ENCODE peak calls at places on chromosome 20, in seven cellular contexts. One of them, this sample, is unnamed.

GRCh38 chr20:50121858-50122271 is 8.9 kb upstream of the UBE2V1 start:
- DNase-seq in colonic mucosa: no peak
- DNase-seq in fibroblast of lung: peak; percentile 58
- DNase-seq in naive thymus-derived CD4-positive, alpha-beta T cell: no peak
- DNase-seq in tibial nerve: no peak
- DNase-seq in CD8-positive, alpha-beta T cell: no peak
- DNase-seq in CD8-positive, alpha-beta memory T cell: no peak
- DNase-seq in this sample: no peak

GRCh38 chr20:32356935-32357868 is 929 bp upstream of the ASXL1 start:
- DNase-seq in CD8-positive, alpha-beta T cell: no peak
- DNase-seq in tibial nerve: peak; percentile 30
- DNase-seq in colonic mucosa: peak; percentile 56
- DNase-seq in fibroblast of lung: peak; percentile 66
- DNase-seq in CD8-positive, alpha-beta memory T cell: no peak
- DNase-seq in naive thymus-derived CD4-positive, alpha-beta T cell: no peak
- DNase-seq in this sample: peak; percentile 39

GRCh38 chr20:63129991-63130653 is 85.8 kb downstream of the YTHDF1 start:
- DNase-seq in fibroblast of lung: no peak
- DNase-seq in naive thymus-derived CD4-positive, alpha-beta T cell: no peak
- DNase-seq in CD8-positive, alpha-beta T cell: no peak
- DNase-seq in CD8-positive, alpha-beta memory T cell: no peak
- DNase-seq in colonic mucosa: no peak
- DNase-seq in tibial nerve: no peak
- DNase-seq in this sample: peak; percentile 19

GRCh38 chr20:17995967-17996819 is 27.4 kb downstream of the MGME1 start:
- DNase-seq in CD8-positive, alpha-beta memory T cell: peak; percentile 56
- DNase-seq in tibial nerve: peak; percentile 68
- DNase-seq in colonic mucosa: peak; percentile 60
- DNase-seq in fibroblast of lung: peak; percentile 62
- DNase-seq in naive thymus-derived CD4-positive, alpha-beta T cell: peak; percentile 68
- DNase-seq in CD8-positive, alpha-beta T cell: peak; percentile 26
- DNase-seq in this sample: no peak

GRCh38 chr20:37364927-37365272 is 19.0 kb downstream of the SRC start:
- DNase-seq in naive thymus-derived CD4-positive, alpha-beta T cell: no peak
- DNase-seq in fibroblast of lung: no peak
- DNase-seq in CD8-positive, alpha-beta T cell: no peak
- DNase-seq in CD8-positive, alpha-beta memory T cell: no peak
- DNase-seq in tibial nerve: no peak
- DNase-seq in colonic mucosa: no peak
- DNase-seq in this sample: peak; percentile 22

GRCh38 chr20:1263853-1264252 is 2.2 kb upstream of the SNPH start:
- DNase-seq in colonic mucosa: no peak
- DNase-seq in CD8-positive, alpha-beta memory T cell: no peak
- DNase-seq in naive thymus-derived CD4-positive, alpha-beta T cell: no peak
- DNase-seq in CD8-positive, alpha-beta T cell: no peak
- DNase-seq in fibroblast of lung: peak; percentile 27
- DNase-seq in tibial nerve: no peak
- DNase-seq in this sample: no peak

GRCh38 chr20:60215786-60216730 is 257.8 kb downstream of the CDH26 start:
- DNase-seq in tibial nerve: no peak
- DNase-seq in colonic mucosa: no peak
- DNase-seq in fibroblast of lung: no peak
- DNase-seq in naive thymus-derived CD4-positive, alpha-beta T cell: no peak
- DNase-seq in CD8-positive, alpha-beta memory T cell: no peak
- DNase-seq in CD8-positive, alpha-beta T cell: no peak
- DNase-seq in this sample: no peak

GRCh38 chr20:9301129-9302072 is 213.0 kb upstream of the LAMP5 start:
- DNase-seq in naive thymus-derived CD4-positive, alpha-beta T cell: no peak
- DNase-seq in colonic mucosa: peak; percentile 68
- DNase-seq in CD8-positive, alpha-beta memory T cell: no peak
- DNase-seq in CD8-positive, alpha-beta T cell: no peak
- DNase-seq in fibroblast of lung: peak; percentile 77
- DNase-seq in tibial nerve: peak; percentile 21
- DNase-seq in this sample: no peak

GRCh38 chr20:39249798-39250197 is 287.7 kb downstream of the DHX35 start:
- DNase-seq in CD8-positive, alpha-beta memory T cell: no peak
- DNase-seq in fibroblast of lung: no peak
- DNase-seq in CD8-positive, alpha-beta T cell: no peak
- DNase-seq in naive thymus-derived CD4-positive, alpha-beta T cell: no peak
- DNase-seq in tibial nerve: no peak
- DNase-seq in colonic mucosa: no peak
- DNase-seq in this sample: no peak

GRCh38 chr20:20772492-20773047 is 60.1 kb upstream of the RALGAPA2 start:
- DNase-seq in CD8-positive, alpha-beta T cell: no peak
- DNase-seq in colonic mucosa: no peak
- DNase-seq in CD8-positive, alpha-beta memory T cell: no peak
- DNase-seq in tibial nerve: no peak
- DNase-seq in naive thymus-derived CD4-positive, alpha-beta T cell: no peak
- DNase-seq in fibroblast of lung: no peak
- DNase-seq in this sample: no peak

GRCh38 chr20:58019027-58019849 is 209.2 kb downstream of the ANKRD60 start:
- DNase-seq in naive thymus-derived CD4-positive, alpha-beta T cell: no peak
- DNase-seq in fibroblast of lung: peak; percentile 95
- DNase-seq in colonic mucosa: peak; percentile 16
- DNase-seq in CD8-positive, alpha-beta memory T cell: no peak
- DNase-seq in tibial nerve: no peak
- DNase-seq in CD8-positive, alpha-beta T cell: no peak
- DNase-seq in this sample: no peak

GRCh38 chr20:53623454-53624206 is 30.0 kb upstream of the ZNF217 start:
- DNase-seq in tibial nerve: peak; percentile 76
- DNase-seq in CD8-positive, alpha-beta T cell: peak; percentile 35
- DNase-seq in CD8-positive, alpha-beta memory T cell: no peak
- DNase-seq in colonic mucosa: peak; percentile 84
- DNase-seq in fibroblast of lung: peak; percentile 76
- DNase-seq in naive thymus-derived CD4-positive, alpha-beta T cell: peak; percentile 31
- DNase-seq in this sample: peak; percentile 75

DNA sequence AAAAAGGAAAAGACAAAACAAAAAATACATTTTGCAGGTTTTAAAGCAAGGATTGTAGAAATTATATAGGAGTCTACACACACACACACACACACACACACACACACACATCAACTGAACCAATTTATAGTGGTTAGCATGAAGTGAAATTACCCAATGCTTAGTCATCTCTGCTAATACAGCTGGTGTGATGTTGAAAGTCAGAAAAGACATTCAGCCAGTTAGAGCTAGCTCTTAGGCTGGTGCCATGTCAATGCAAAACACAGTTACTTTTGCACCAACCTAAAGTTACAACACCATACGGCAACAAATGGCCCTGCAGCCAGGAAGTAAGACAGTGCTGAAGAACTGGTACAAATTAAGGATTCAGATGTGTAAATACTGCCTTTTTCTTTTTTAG is 15.2 kb downstream of the FAM210B start:
- DNase-seq in CD8-positive, alpha-beta memory T cell: no peak
- DNase-seq in fibroblast of lung: peak; percentile 91
- DNase-seq in tibial nerve: no peak
- DNase-seq in CD8-positive, alpha-beta T cell: no peak
- DNase-seq in colonic mucosa: no peak
- DNase-seq in naive thymus-derived CD4-positive, alpha-beta T cell: no peak
- DNase-seq in this sample: no peak
- H3K36me3 ChIP-seq in CD8-positive, alpha-beta memory T cell: no peaks in the 10 kb centered on the region
- H3K36me3 ChIP-seq in fibroblast of lung: peaks cover 9% of the 10 kb centered on the region
- H3K36me3 ChIP-seq in tibial nerve: peaks cover 15% of the 10 kb centered on the region
- H3K36me3 ChIP-seq in CD8-positive, alpha-beta T cell: no peaks in the 10 kb centered on the region
- H3K36me3 ChIP-seq in colonic mucosa: no peaks in the 10 kb centered on the region
- H3K36me3 ChIP-seq in naive thymus-derived CD4-positive, alpha-beta T cell: no peaks in the 10 kb centered on the region
- H3K36me3 ChIP-seq in this sample: no peaks in the 10 kb centered on the region

DNA sequence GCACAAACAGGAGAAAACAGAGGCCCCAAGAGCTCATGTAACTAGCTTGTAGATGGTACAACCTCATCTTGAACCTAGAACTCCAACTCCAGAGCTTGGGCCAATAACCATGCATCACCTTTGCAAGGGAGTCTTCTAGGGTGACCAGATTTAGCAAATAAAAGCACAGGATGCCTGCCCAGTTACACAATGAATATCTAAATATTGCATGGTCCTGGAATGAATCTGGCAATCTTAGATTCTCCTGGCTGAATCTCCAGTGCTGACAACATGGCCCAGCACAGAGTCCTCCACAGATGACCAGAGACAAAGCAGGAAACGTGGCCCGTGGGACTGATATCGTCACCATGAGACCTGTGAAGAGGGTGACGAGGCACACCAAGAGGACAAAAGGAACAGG is 494.1 kb downstream of the PREX1 start:
- DNase-seq in colonic mucosa: no peak
- DNase-seq in tibial nerve: no peak
- DNase-seq in CD8-positive, alpha-beta T cell: no peak
- DNase-seq in CD8-positive, alpha-beta memory T cell: no peak
- DNase-seq in fibroblast of lung: no peak
- DNase-seq in naive thymus-derived CD4-positive, alpha-beta T cell: no peak
- DNase-seq in this sample: no peak
- H3K4me3 ChIP-seq in colonic mucosa: no peak overlapping the region
- H3K4me3 ChIP-seq in tibial nerve: no peak overlapping the region
- H3K4me3 ChIP-seq in CD8-positive, alpha-beta T cell: no peak overlapping the region
- H3K4me3 ChIP-seq in CD8-positive, alpha-beta memory T cell: no peak overlapping the region
- H3K4me3 ChIP-seq in fibroblast of lung: no peak overlapping the region
- H3K4me3 ChIP-seq in naive thymus-derived CD4-positive, alpha-beta T cell: no peak overlapping the region
- H3K4me3 ChIP-seq in this sample: no peak overlapping the region

GRCh38 chr20:3041818-3042504 is 1.5 kb upstream of the GNRH2 start:
- DNase-seq in fibroblast of lung: peak; percentile 6
- DNase-seq in tibial nerve: no peak
- DNase-seq in CD8-positive, alpha-beta memory T cell: no peak
- DNase-seq in CD8-positive, alpha-beta T cell: no peak
- DNase-seq in colonic mucosa: no peak
- DNase-seq in naive thymus-derived CD4-positive, alpha-beta T cell: no peak
- DNase-seq in this sample: peak; percentile 38

GRCh38 chr20:3040086-3040485 is 3.3 kb upstream of the GNRH2 start:
- DNase-seq in CD8-positive, alpha-beta memory T cell: no peak
- DNase-seq in colonic mucosa: no peak
- DNase-seq in fibroblast of lung: no peak
- DNase-seq in tibial nerve: no peak
- DNase-seq in CD8-positive, alpha-beta T cell: no peak
- DNase-seq in naive thymus-derived CD4-positive, alpha-beta T cell: no peak
- DNase-seq in this sample: no peak

GRCh38 chr20:3037654-3038053 is 5.8 kb upstream of the GNRH2 start:
- DNase-seq in CD8-positive, alpha-beta memory T cell: no peak
- DNase-seq in naive thymus-derived CD4-positive, alpha-beta T cell: no peak
- DNase-seq in fibroblast of lung: no peak
- DNase-seq in colonic mucosa: no peak
- DNase-seq in CD8-positive, alpha-beta T cell: no peak
- DNase-seq in tibial nerve: no peak
- DNase-seq in this sample: no peak

GRCh38 chr20:3038454-3038853 is 5.0 kb upstream of the GNRH2 start:
- DNase-seq in colonic mucosa: no peak
- DNase-seq in fibroblast of lung: no peak
- DNase-seq in tibial nerve: no peak
- DNase-seq in naive thymus-derived CD4-positive, alpha-beta T cell: no peak
- DNase-seq in CD8-positive, alpha-beta T cell: no peak
- DNase-seq in CD8-positive, alpha-beta memory T cell: no peak
- DNase-seq in this sample: no peak

DNA sequence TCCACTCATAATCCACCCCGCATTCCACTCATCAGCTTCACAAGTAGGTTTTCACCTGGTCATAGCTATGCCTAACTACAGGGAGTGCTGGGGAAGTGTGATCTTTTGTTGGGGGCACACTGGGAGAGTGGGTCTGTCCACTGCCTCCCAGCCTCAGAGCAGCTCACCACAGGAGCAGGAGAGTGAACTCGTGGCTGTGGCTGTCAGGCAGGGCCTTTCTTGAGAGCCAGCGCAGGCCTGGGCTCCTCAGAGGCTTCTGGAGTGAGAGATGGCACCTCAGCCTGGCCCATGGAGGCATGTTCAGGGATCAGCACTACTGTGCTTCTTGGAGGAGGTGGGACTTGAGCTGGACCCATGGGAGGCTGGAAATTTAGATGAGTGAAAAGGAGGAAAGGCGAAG is 4.0 kb upstream of the GNRH2 start:
- DNase-seq in CD8-positive, alpha-beta T cell: no peak
- DNase-seq in naive thymus-derived CD4-positive, alpha-beta T cell: no peak
- DNase-seq in fibroblast of lung: no peak
- DNase-seq in CD8-positive, alpha-beta memory T cell: no peak
- DNase-seq in tibial nerve: no peak
- DNase-seq in colonic mucosa: no peak
- DNase-seq in this sample: peak; percentile 26
- H3K36me3 ChIP-seq in CD8-positive, alpha-beta T cell: peaks cover 45% of the 10 kb centered on the region
- H3K36me3 ChIP-seq in naive thymus-derived CD4-positive, alpha-beta T cell: peaks cover 59% of the 10 kb centered on the region
- H3K36me3 ChIP-seq in fibroblast of lung: peaks cover 23% of the 10 kb centered on the region
- H3K36me3 ChIP-seq in CD8-positive, alpha-beta memory T cell: peaks cover 52% of the 10 kb centered on the region
- H3K36me3 ChIP-seq in tibial nerve: peaks cover 64% of the 10 kb centered on the region
- H3K36me3 ChIP-seq in colonic mucosa: peaks cover 17% of the 10 kb centered on the region
- H3K36me3 ChIP-seq in this sample: peaks cover 59% of the 10 kb centered on the region

GRCh38 chr20:51803157-51803854 is 985 bp upstream of the SALL4 start:
- DNase-seq in fibroblast of lung: peak; percentile 66
- DNase-seq in colonic mucosa: no peak
- DNase-seq in tibial nerve: no peak
- DNase-seq in naive thymus-derived CD4-positive, alpha-beta T cell: no peak
- DNase-seq in CD8-positive, alpha-beta T cell: no peak
- DNase-seq in CD8-positive, alpha-beta memory T cell: no peak
- DNase-seq in this sample: no peak

GRCh38 chr20:51801220-51801991 is 915 bp downstream of the SALL4 start:
- DNase-seq in fibroblast of lung: no peak
- DNase-seq in tibial nerve: no peak
- DNase-seq in CD8-positive, alpha-beta memory T cell: no peak
- DNase-seq in naive thymus-derived CD4-positive, alpha-beta T cell: no peak
- DNase-seq in CD8-positive, alpha-beta T cell: no peak
- DNase-seq in colonic mucosa: no peak
- DNase-seq in this sample: no peak

GRCh38 chr20:51800769-51801219 is 1.5 kb downstream of the SALL4 start:
- DNase-seq in fibroblast of lung: peak; percentile 21
- DNase-seq in CD8-positive, alpha-beta memory T cell: no peak
- DNase-seq in naive thymus-derived CD4-positive, alpha-beta T cell: no peak
- DNase-seq in tibial nerve: no peak
- DNase-seq in CD8-positive, alpha-beta T cell: no peak
- DNase-seq in colonic mucosa: peak; percentile 22
- DNase-seq in this sample: peak; percentile 32

GRCh38 chr20:51800132-51800721 is 2.1 kb downstream of the SALL4 start:
- DNase-seq in tibial nerve: peak; percentile 16
- DNase-seq in CD8-positive, alpha-beta T cell: peak; percentile 46
- DNase-seq in fibroblast of lung: peak; percentile 23
- DNase-seq in naive thymus-derived CD4-positive, alpha-beta T cell: peak; percentile 30
- DNase-seq in colonic mucosa: peak; percentile 75
- DNase-seq in CD8-positive, alpha-beta memory T cell: peak; percentile 8
- DNase-seq in this sample: peak; percentile 58

DNA sequence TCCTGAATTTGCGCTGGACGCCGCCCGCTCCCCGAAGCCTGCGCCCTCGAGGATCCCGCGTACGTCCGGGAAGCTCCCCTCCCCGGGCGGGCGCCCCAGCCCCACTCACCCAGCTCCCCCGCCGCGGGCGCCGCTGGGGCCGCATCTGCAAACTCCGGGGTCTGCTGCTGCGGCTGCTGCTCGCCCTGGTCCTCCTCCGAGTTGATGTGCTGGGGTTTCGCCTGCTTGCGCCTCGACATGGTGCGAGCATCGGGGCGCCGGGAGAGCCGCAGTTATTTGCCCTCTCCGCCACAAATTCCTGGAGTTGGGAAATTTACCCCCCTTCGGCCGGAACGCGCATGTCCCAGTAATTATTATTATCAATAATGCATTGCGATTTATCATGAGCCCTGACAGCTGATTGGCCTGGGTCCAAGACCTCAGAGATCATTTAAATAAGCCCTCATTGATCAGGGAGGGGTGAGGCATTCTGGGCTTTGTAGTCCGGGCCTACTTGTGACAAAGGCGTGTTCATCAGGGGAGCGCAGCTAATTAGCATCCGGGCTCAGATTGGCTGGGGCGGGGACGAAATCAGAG is at the start of gene SALL4:
- DNase-seq in CD8-positive, alpha-beta memory T cell: no peak
- DNase-seq in fibroblast of lung: peak; percentile 23
- DNase-seq in CD8-positive, alpha-beta T cell: no peak
- DNase-seq in colonic mucosa: no peak
- DNase-seq in naive thymus-derived CD4-positive, alpha-beta T cell: no peak
- DNase-seq in tibial nerve: no peak
- DNase-seq in this sample: no peak
- H3K4me3 ChIP-seq in CD8-positive, alpha-beta memory T cell: no peak within 1 kb of the TSS
- H3K4me3 ChIP-seq in fibroblast of lung: peak within 1 kb of the TSS; percentile 58
- H3K4me3 ChIP-seq in CD8-positive, alpha-beta T cell: no peak within 1 kb of the TSS
- H3K4me3 ChIP-seq in colonic mucosa: peak within 1 kb of the TSS; percentile 24
- H3K4me3 ChIP-seq in naive thymus-derived CD4-positive, alpha-beta T cell: no peak within 1 kb of the TSS
- H3K4me3 ChIP-seq in tibial nerve: peak within 1 kb of the TSS; percentile 29
- H3K4me3 ChIP-seq in this sample: peak within 1 kb of the TSS; percentile 32

GRCh38 chr20:35918021-35918420 is 36.3 kb downstream of the SCAND1 start:
- DNase-seq in CD8-positive, alpha-beta memory T cell: no peak
- DNase-seq in CD8-positive, alpha-beta T cell: no peak
- DNase-seq in naive thymus-derived CD4-positive, alpha-beta T cell: no peak
- DNase-seq in tibial nerve: no peak
- DNase-seq in colonic mucosa: no peak
- DNase-seq in fibroblast of lung: no peak
- DNase-seq in this sample: no peak
- H3K36me3 ChIP-seq in CD8-positive, alpha-beta memory T cell: peaks cover 42% of the 10 kb centered on the region
- H3K36me3 ChIP-seq in CD8-positive, alpha-beta T cell: peaks cover 52% of the 10 kb centered on the region
- H3K36me3 ChIP-seq in naive thymus-derived CD4-positive, alpha-beta T cell: peaks cover 60% of the 10 kb centered on the region
- H3K36me3 ChIP-seq in tibial nerve: peaks cover 78% of the 10 kb centered on the region
- H3K36me3 ChIP-seq in colonic mucosa: peaks cover 6% of the 10 kb centered on the region
- H3K36me3 ChIP-seq in fibroblast of lung: peaks cover 6% of the 10 kb centered on the region
- H3K36me3 ChIP-seq in this sample: no peaks in the 10 kb centered on the region